ENCODE peak calls at places on chromosomes 7 and 10, in six cellular contexts. One of them, this sample, is unnamed. For H3K4me1, the result is how much of the 10 kb centered on the place peaks cover.

GRCh38 chr10:98404571-98405396 is 10.2 kb downstream of the PYROXD2 start:
- DNase-seq in body of pancreas: no peak
- DNase-seq in ovary: no peak
- DNase-seq in right lobe of liver: no peak
- DNase-seq in IMR-90: peak
- DNase-seq in heart right ventricle: no peak
- DNase-seq in this sample: no peak

GRCh38 chr7:95472521-95473160 is 13.1 kb upstream of the ASB4 start:
- DNase-seq in body of pancreas: no peak
- DNase-seq in ovary: no peak
- DNase-seq in right lobe of liver: no peak
- DNase-seq in IMR-90: peak
- DNase-seq in heart right ventricle: no peak
- DNase-seq in this sample: no peak

GRCh38 chr7:9981950-9982349 is 991.7 kb upstream of the PHF14 start:
- DNase-seq in body of pancreas: no peak
- DNase-seq in ovary: no peak
- DNase-seq in right lobe of liver: no peak
- DNase-seq in IMR-90: no peak
- DNase-seq in heart right ventricle: no peak
- DNase-seq in this sample: no peak

GRCh38 chr7:158541330-158542010 is 46.2 kb downstream of the PTPRN2 start:
- DNase-seq in body of pancreas: no peak
- DNase-seq in ovary: no peak
- DNase-seq in right lobe of liver: no peak
- DNase-seq in IMR-90: no peak
- DNase-seq in heart right ventricle: no peak
- DNase-seq in this sample: peak

GRCh38 chr7:128447944-128448556 is 7.6 kb upstream of the HILPDA start:
- DNase-seq in body of pancreas: no peak
- DNase-seq in ovary: no peak
- DNase-seq in right lobe of liver: no peak
- DNase-seq in IMR-90: no peak
- DNase-seq in heart right ventricle: no peak
- DNase-seq in this sample: no peak

GRCh38 chr7:131522325-131522920 is 34.0 kb downstream of the PODXL start:
- DNase-seq in body of pancreas: no peak
- DNase-seq in ovary: peak
- DNase-seq in right lobe of liver: no peak
- DNase-seq in IMR-90: no peak
- DNase-seq in heart right ventricle: no peak
- DNase-seq in this sample: no peak

GRCh38 chr10:74021248-74022055 is 23.5 kb downstream of the VCL start:
- DNase-seq in body of pancreas: no peak
- DNase-seq in ovary: no peak
- DNase-seq in right lobe of liver: no peak
- DNase-seq in IMR-90: peak
- DNase-seq in heart right ventricle: no peak
- DNase-seq in this sample: no peak

GRCh38 chr10:1036341-1036791 is 10.7 kb upstream of the IDI2 start:
- DNase-seq in body of pancreas: no peak
- DNase-seq in ovary: no peak
- DNase-seq in right lobe of liver: no peak
- DNase-seq in IMR-90: peak
- DNase-seq in heart right ventricle: no peak
- DNase-seq in this sample: no peak

GRCh38 chr10:34145751-34146150 is 669.3 kb downstream of the PARD3 start:
- DNase-seq in body of pancreas: no peak
- DNase-seq in ovary: no peak
- DNase-seq in right lobe of liver: no peak
- DNase-seq in IMR-90: peak
- DNase-seq in heart right ventricle: no peak
- DNase-seq in this sample: no peak

GRCh38 chr10:133298466-133298865 is 10.2 kb downstream of the TUBGCP2 start:
- DNase-seq in body of pancreas: no peak
- DNase-seq in ovary: no peak
- DNase-seq in right lobe of liver: no peak
- DNase-seq in IMR-90: no peak
- DNase-seq in heart right ventricle: no peak
- DNase-seq in this sample: no peak

GRCh38 chr10:4527281-4527960 is 298.6 kb upstream of the AKR1E2 start:
- DNase-seq in body of pancreas: no peak
- DNase-seq in ovary: no peak
- DNase-seq in right lobe of liver: no peak
- DNase-seq in IMR-90: peak
- DNase-seq in heart right ventricle: no peak
- DNase-seq in this sample: no peak

GRCh38 chr7:51325937-51326336 is 9.3 kb upstream of the COBL start:
- DNase-seq in body of pancreas: no peak
- DNase-seq in ovary: no peak
- DNase-seq in right lobe of liver: no peak
- DNase-seq in IMR-90: no peak
- DNase-seq in heart right ventricle: no peak
- DNase-seq in this sample: no peak

GRCh38 chr7:118870187-118870586 is 645.7 kb downstream of the ANKRD7 start:
- DNase-seq in body of pancreas: no peak
- DNase-seq in ovary: no peak
- DNase-seq in right lobe of liver: no peak
- DNase-seq in IMR-90: no peak
- DNase-seq in heart right ventricle: no peak
- DNase-seq in this sample: no peak

GRCh38 chr10:73873843-73874215 is 526 bp downstream of the CAMK2G start:
- DNase-seq in body of pancreas: no peak
- DNase-seq in ovary: no peak
- DNase-seq in right lobe of liver: no peak
- DNase-seq in IMR-90: no peak
- DNase-seq in heart right ventricle: no peak
- DNase-seq in this sample: no peak

GRCh38 chr10:35335133-35335532 is 1.2 kb upstream of the CCNY start:
- DNase-seq in body of pancreas: no peak
- DNase-seq in ovary: no peak
- DNase-seq in right lobe of liver: no peak
- DNase-seq in IMR-90: peak
- DNase-seq in heart right ventricle: no peak
- DNase-seq in this sample: no peak

GRCh38 chr7:72028267-72028666 is 383.9 kb downstream of the CALN1 start:
- DNase-seq in body of pancreas: no peak
- DNase-seq in ovary: no peak
- DNase-seq in right lobe of liver: no peak
- DNase-seq in IMR-90: no peak
- DNase-seq in heart right ventricle: no peak
- DNase-seq in this sample: no peak

GRCh38 chr7:1936006-1936310 is 265.9 kb downstream of the ELFN1 start:
- DNase-seq in body of pancreas: no peak
- DNase-seq in ovary: no peak
- DNase-seq in right lobe of liver: no peak
- DNase-seq in IMR-90: no peak
- DNase-seq in heart right ventricle: peak
- DNase-seq in this sample: peak

GRCh38 chr10:71337219-71337625 is 18.2 kb downstream of the SLC29A3 start:
- DNase-seq in body of pancreas: no peak
- DNase-seq in ovary: no peak
- DNase-seq in right lobe of liver: peak
- DNase-seq in IMR-90: no peak
- DNase-seq in heart right ventricle: no peak
- DNase-seq in this sample: no peak

GRCh38 chr10:21315321-21316220 is 209.9 kb downstream of the SKIDA1 start:
- DNase-seq in body of pancreas: peak
- DNase-seq in ovary: peak
- DNase-seq in right lobe of liver: peak
- DNase-seq in IMR-90: peak
- DNase-seq in heart right ventricle: peak
- DNase-seq in this sample: peak

GRCh38 chr7:118872568-118872967 is 648.1 kb downstream of the ANKRD7 start:
- DNase-seq in body of pancreas: no peak
- DNase-seq in ovary: no peak
- DNase-seq in right lobe of liver: no peak
- DNase-seq in IMR-90: no peak
- DNase-seq in heart right ventricle: no peak
- DNase-seq in this sample: no peak

GRCh38 chr7:92773808-92774207 is 62.6 kb downstream of the CDK6 start:
- DNase-seq in body of pancreas: no peak
- DNase-seq in ovary: no peak
- DNase-seq in right lobe of liver: no peak
- DNase-seq in IMR-90: no peak
- DNase-seq in heart right ventricle: no peak
- DNase-seq in this sample: no peak

GRCh38 chr7:55409474-55410225 is 44.5 kb downstream of the LANCL2 start:
- DNase-seq in body of pancreas: peak
- DNase-seq in ovary: no peak
- DNase-seq in right lobe of liver: no peak
- DNase-seq in IMR-90: peak
- DNase-seq in heart right ventricle: no peak
- DNase-seq in this sample: no peak

GRCh38 chr10:127400216-127400615 is 148.9 kb upstream of the NPS start:
- DNase-seq in body of pancreas: no peak
- DNase-seq in ovary: peak
- DNase-seq in right lobe of liver: no peak
- DNase-seq in IMR-90: no peak
- DNase-seq in heart right ventricle: no peak
- DNase-seq in this sample: no peak

GRCh38 chr10:17084989-17085725 is 44.5 kb downstream of the CUBN start:
- DNase-seq in body of pancreas: no peak
- DNase-seq in ovary: no peak
- DNase-seq in right lobe of liver: no peak
- DNase-seq in IMR-90: peak
- DNase-seq in heart right ventricle: peak
- DNase-seq in this sample: no peak
- H3K4me1 ChIP-seq in body of pancreas: under half
- H3K4me1 ChIP-seq in ovary: under half
- H3K4me1 ChIP-seq in right lobe of liver: under half
- H3K4me1 ChIP-seq in IMR-90: under half
- H3K4me1 ChIP-seq in heart right ventricle: under half
- H3K4me1 ChIP-seq in this sample: under half

DNA sequence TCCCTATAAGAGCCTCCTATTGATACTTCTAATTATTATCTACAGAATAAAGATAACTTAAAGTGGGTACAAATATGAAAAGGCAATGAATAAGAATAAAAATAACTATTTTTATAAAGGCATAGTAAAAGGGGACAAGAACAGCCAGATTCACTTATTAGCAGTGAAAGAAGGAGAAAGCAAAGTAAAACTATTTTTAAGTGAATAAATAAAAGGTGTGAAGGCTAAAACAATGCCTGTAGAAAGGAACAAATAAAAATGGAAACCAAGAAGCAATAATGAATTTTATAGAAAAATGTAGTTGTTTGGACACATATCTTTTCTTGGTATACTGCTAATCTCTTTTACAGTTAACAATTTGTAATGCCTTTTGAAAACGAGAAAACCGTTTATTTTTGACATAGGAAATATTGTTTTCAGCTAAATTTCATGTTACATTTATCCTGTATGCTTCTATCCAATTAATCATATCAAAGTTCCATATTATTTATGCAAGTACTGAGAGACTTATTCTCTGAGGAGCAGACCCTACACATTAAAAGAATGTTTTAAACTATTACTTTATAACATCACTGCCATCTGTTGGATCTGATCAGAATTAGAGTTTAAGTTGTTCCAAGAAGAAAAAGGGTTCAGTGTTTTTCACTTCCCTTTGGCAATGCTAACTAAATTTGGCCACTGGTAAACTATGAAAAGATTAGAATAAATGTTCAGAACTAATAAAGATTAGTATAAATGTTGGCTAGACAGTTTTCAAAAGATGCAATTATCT is 59.1 kb downstream of the ARMC3 start:
- DNase-seq in body of pancreas: no peak
- DNase-seq in ovary: no peak
- DNase-seq in right lobe of liver: no peak
- DNase-seq in IMR-90: peak
- DNase-seq in heart right ventricle: no peak
- DNase-seq in this sample: no peak
- TF ChIP-seq CTCF in body of pancreas: peak
- TF ChIP-seq CTCF in ovary: no peak
- TF ChIP-seq CTCF in right lobe of liver: peak
- TF ChIP-seq CTCF in IMR-90: peak
- TF ChIP-seq CTCF in heart right ventricle: peak
- TF ChIP-seq CTCF in this sample: peak

DNA sequence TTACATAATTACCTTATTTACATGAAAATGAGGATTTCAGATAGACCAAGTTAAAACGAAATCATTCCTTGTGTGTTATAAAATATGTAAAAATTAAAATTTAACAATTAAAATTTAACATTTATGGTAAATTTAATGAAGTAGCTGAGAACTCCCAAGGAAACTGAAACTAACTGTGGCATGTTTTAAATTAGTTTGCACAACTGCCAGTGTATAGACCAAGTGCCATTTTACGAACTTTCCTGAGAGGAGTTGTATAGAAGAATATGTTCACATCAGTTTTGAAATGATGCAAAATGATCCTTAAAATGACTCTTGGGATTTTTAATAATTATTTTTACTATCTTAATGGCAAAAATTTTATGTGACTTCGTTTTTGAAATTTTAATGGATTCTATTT is 23.5 kb downstream of the PDLIM1 start:
- DNase-seq in body of pancreas: no peak
- DNase-seq in ovary: no peak
- DNase-seq in right lobe of liver: no peak
- DNase-seq in IMR-90: no peak
- DNase-seq in heart right ventricle: no peak
- DNase-seq in this sample: no peak
- H3K27ac ChIP-seq in body of pancreas: peak
- H3K27ac ChIP-seq in ovary: no peak
- H3K27ac ChIP-seq in right lobe of liver: peak
- H3K27ac ChIP-seq in IMR-90: no peak
- H3K27ac ChIP-seq in heart right ventricle: peak
- H3K27ac ChIP-seq in this sample: peak

GRCh38 chr7:47498229-47499056 is 83.5 kb downstream of the TNS3 start:
- DNase-seq in body of pancreas: peak
- DNase-seq in ovary: no peak
- DNase-seq in right lobe of liver: peak
- DNase-seq in IMR-90: no peak
- DNase-seq in heart right ventricle: no peak
- DNase-seq in this sample: no peak

GRCh38 chr7:47501406-47501805 is 80.5 kb downstream of the TNS3 start:
- DNase-seq in body of pancreas: no peak
- DNase-seq in ovary: peak
- DNase-seq in right lobe of liver: no peak
- DNase-seq in IMR-90: peak
- DNase-seq in heart right ventricle: no peak
- DNase-seq in this sample: no peak

GRCh38 chr7:47502240-47502877 is 79.6 kb downstream of the TNS3 start:
- DNase-seq in body of pancreas: no peak
- DNase-seq in ovary: no peak
- DNase-seq in right lobe of liver: no peak
- DNase-seq in IMR-90: no peak
- DNase-seq in heart right ventricle: no peak
- DNase-seq in this sample: no peak

GRCh38 chr7:47497367-47498096 is 84.4 kb downstream of the TNS3 start:
- DNase-seq in body of pancreas: no peak
- DNase-seq in ovary: no peak
- DNase-seq in right lobe of liver: no peak
- DNase-seq in IMR-90: no peak
- DNase-seq in heart right ventricle: no peak
- DNase-seq in this sample: no peak

GRCh38 chr7:47500103-47500563 is 81.8 kb downstream of the TNS3 start:
- DNase-seq in body of pancreas: peak
- DNase-seq in ovary: no peak
- DNase-seq in right lobe of liver: peak
- DNase-seq in IMR-90: no peak
- DNase-seq in heart right ventricle: no peak
- DNase-seq in this sample: no peak
- H3K4me1 ChIP-seq in body of pancreas: half or more
- H3K4me1 ChIP-seq in ovary: under half
- H3K4me1 ChIP-seq in right lobe of liver: under half
- H3K4me1 ChIP-seq in IMR-90: under half
- H3K4me1 ChIP-seq in heart right ventricle: under half
- H3K4me1 ChIP-seq in this sample: half or more